ENCODE peak calls at places on chromosome 10, in four cellular contexts. N is NCI-H1105 treated with DMSO at 0.1 percent for 48 hours, D is kidney, Q is aorta. V is an unnamed sample.

GRCh38 chr10:128602183-128602582 is 476.0 kb upstream of the MKI67 start:
- DNase-seq in N (no peak), D (no peak), Q (no peak), V (no peak)

GRCh38 chr10:11869743-11870460 is 46.7 kb downstream of the PROSER2 start:
- DNase-seq in N (no peak), D (no peak), Q (no peak), V (no peak)

GRCh38 chr10:47141349-47141748 is 158.6 kb upstream of the GDF10 start:
- DNase-seq in N (no peak), D (no peak), Q (no peak), V (no peak)

GRCh38 chr10:13351340-13351915 is 3.3 kb upstream of the SEPHS1 start:
- DNase-seq in N (no peak), D (no peak), Q (no peak), V (no peak)

GRCh38 chr10:97150191-97150590 is 35.6 kb downstream of the SLIT1 start:
- DNase-seq in N (no peak), D (no peak), Q (no peak), V (peak)

GRCh38 chr10:131846224-131847101 is 54.3 kb upstream of the PPP2R2D start:
- DNase-seq in N (peak), D (no peak), Q (peak), V (peak)

GRCh38 chr10:351770-352318 is 216.6 kb downstream of the ZMYND11 start:
- DNase-seq in N (no peak), D (no peak), Q (no peak), V (peak)

GRCh38 chr10:94274142-94274787 is 88.5 kb downstream of the NOC3L start:
- DNase-seq in N (no peak), D (no peak), Q (peak), V (peak)

GRCh38 chr10:101375073-101375472 is 21.1 kb downstream of the BTRC start:
- DNase-seq in N (no peak), D (no peak), Q (no peak), V (no peak)

GRCh38 chr10:128526793-128527375 is 400.7 kb upstream of the MKI67 start:
- DNase-seq in N (peak), D (peak), Q (no peak), V (no peak)

GRCh38 chr10:1672001-1672781 is 65.1 kb downstream of the ADARB2 start:
- DNase-seq in N (no peak), D (no peak), Q (no peak), V (peak)

GRCh38 chr10:36094091-36094490 is 452.0 kb upstream of the FZD8 start:
- DNase-seq in N (no peak), D (no peak), Q (no peak), V (no peak)

GRCh38 chr10:73209705-73210104 is 37.4 kb downstream of the DNAJC9 start:
- DNase-seq in N (no peak), D (no peak), Q (no peak), V (no peak)

GRCh38 chr10:72729528-72729927 is 37.6 kb downstream of the MCU start:
- DNase-seq in N (no peak), D (no peak), Q (no peak), V (no peak)

GRCh38 chr10:97059006-97059871 is 126.5 kb downstream of the SLIT1 start:
- DNase-seq in N (no peak), D (peak), Q (no peak), V (no peak)

GRCh38 chr10:106473129-106473528 is 691.4 kb downstream of the SORCS1 start:
- DNase-seq in N (no peak), D (no peak), Q (no peak), V (no peak)

GRCh38 chr10:17637869-17638268 is 6.1 kb upstream of the STAM start:
- DNase-seq in N (no peak), D (no peak), Q (no peak), V (no peak)

GRCh38 chr10:30432631-30433285 is 1.2 kb upstream of the MAP3K8 start:
- DNase-seq in N (peak), D (peak), Q (peak), V (peak)

GRCh38 chr10:24467605-24468004 is 256.1 kb downstream of the ARHGAP21 start:
- DNase-seq in N (no peak), D (no peak), Q (no peak), V (no peak)

GRCh38 chr10:86348321-86349210 is 18.0 kb downstream of the GRID1 start:
- DNase-seq in N (no peak), D (peak), Q (peak), V (no peak)

GRCh38 chr10:125141860-125142484 is 18.4 kb downstream of the CTBP2 start:
- DNase-seq in N (no peak), D (peak), Q (no peak), V (no peak)